ENCODE peak calls at places on chromosomes 7 and 10, in four cellular contexts. P is DMS153, Y is HCEC 1CT, G is A673. B is an unnamed sample.

GRCh38 chr10:78462221-78462620 is 428.6 kb downstream of the RPS24 start:
- DNase-seq in P (no peak), G (no peak), Y (no peak), B (no peak)

GRCh38 chr10:76251773-76252617 is 820.6 kb downstream of the LRMDA start:
- DNase-seq in Y (peak), G (no peak), P (no peak), B (no peak)

GRCh38 chr7:76223286-76223972 is 21.7 kb downstream of the SRRM3 start:
- DNase-seq in G (no peak), Y (no peak), P (no peak), B (peak)

GRCh38 chr7:31939076-31939475 is 131.1 kb downstream of the PDE1C start:
- DNase-seq in P (no peak), Y (no peak), G (no peak), B (no peak)

GRCh38 chr10:99685232-99686041 is 26.1 kb downstream of the ENTPD7 start:
- DNase-seq in G (no peak), Y (peak), P (no peak), B (no peak)

GRCh38 chr7:131057524-131058065 is 270.1 kb upstream of the MKLN1 start:
- DNase-seq in Y (no peak), G (no peak), P (no peak), B (no peak)

GRCh38 chr10:127148933-127149220 is 47.5 kb downstream of the INSYN2A start:
- DNase-seq in P (no peak), Y (peak), G (no peak), B (no peak)

GRCh38 chr7:92246363-92247101 is 758 bp downstream of the ANKIB1 start:
- DNase-seq in P (no peak), G (peak), Y (peak), B (no peak)

GRCh38 chr7:7231865-7232264 is 49.5 kb downstream of the C1GALT1 start:
- DNase-seq in Y (no peak), P (no peak), G (no peak), B (no peak)

GRCh38 chr7:64834989-64835388 is 40.8 kb downstream of the ZNF138 start:
- DNase-seq in Y (no peak), P (no peak), G (no peak), B (no peak)

GRCh38 chr10:124961248-124961570 is 19.3 kb downstream of the ZRANB1 start:
- DNase-seq in G (no peak), Y (peak), P (no peak), B (no peak)

GRCh38 chr7:7114575-7115291 is 67.6 kb upstream of the C1GALT1 start:
- DNase-seq in P (peak), Y (no peak), G (no peak), B (no peak)

GRCh38 chr7:18754766-18755165 is 259.2 kb downstream of the HDAC9 start:
- DNase-seq in G (peak), Y (no peak), P (no peak), B (no peak)

GRCh38 chr7:22726849-22727792 is at the start of gene IL6:
- DNase-seq in G (peak), P (peak), Y (peak), B (peak)

GRCh38 chr7:157271991-157272324 is 64.8 kb upstream of the DNAJB6 start:
- DNase-seq in Y (peak), G (no peak), P (peak), B (no peak)

GRCh38 chr10:93074137-93074596 is 474 bp downstream of the CYP26A1 start:
- DNase-seq in Y (no peak), P (no peak), G (peak), B (no peak)

GRCh38 chr7:134669388-134669787 is 22.7 kb downstream of the BPGM start:
- DNase-seq in Y (no peak), P (no peak), G (no peak), B (no peak)

GRCh38 chr10:74973993-74974392 is 137.5 kb upstream of the SAMD8 start:
- DNase-seq in P (no peak), Y (no peak), G (no peak), B (no peak)

GRCh38 chr7:30285531-30286284 is 1.3 kb downstream of the ZNRF2 start:
- DNase-seq in G (peak), P (peak), Y (peak), B (peak)

GRCh38 chr7:15461576-15461975 is 100.2 kb downstream of the AGMO start:
- DNase-seq in P (no peak), Y (peak), G (peak), B (no peak)

GRCh38 chr7:604884-605531 is 85.4 kb upstream of the PDGFA start:
- DNase-seq in Y (no peak), G (peak), P (no peak), B (no peak)

GRCh38 chr7:37336259-37336658 is 112.4 kb downstream of the ELMO1 start:
- DNase-seq in Y (no peak), G (no peak), P (no peak), B (no peak)

GRCh38 chr10:7750222-7750621 is 37.6 kb downstream of the KIN start:
- DNase-seq in P (no peak), G (no peak), Y (no peak), B (no peak)

GRCh38 chr7:27866828-27867227 is 126.9 kb downstream of the TAX1BP1 start:
- DNase-seq in Y (no peak), P (no peak), G (no peak), B (no peak)

GRCh38 chr10:119406888-119407777 is 135.4 kb downstream of the RGS10 start:
- DNase-seq in P (no peak), Y (no peak), G (no peak), B (no peak)

GRCh38 chr10:13939391-13939790 is 352.6 kb downstream of the PRPF18 start:
- DNase-seq in P (no peak), G (no peak), Y (peak), B (no peak)

GRCh38 chr7:141354251-141354650 is 197.0 kb upstream of the AGK start:
- DNase-seq in G (no peak), Y (peak), P (no peak), B (no peak)

GRCh38 chr10:124648738-124649137 is 95.4 kb downstream of the FAM53B start:
- DNase-seq in G (peak), Y (peak), P (peak), B (peak)

GRCh38 chr7:4073052-4073451 is 609.0 kb upstream of the FOXK1 start:
- DNase-seq in P (no peak), G (no peak), Y (no peak), B (no peak)

GRCh38 chr7:18570890-18571478 is 75.4 kb downstream of the HDAC9 start:
- DNase-seq in G (peak), P (peak), Y (peak), B (peak)

GRCh38 chr10:70753841-70754621 is 31.1 kb downstream of the TBATA start:
- DNase-seq in Y (no peak), P (no peak), G (no peak), B (no peak)

GRCh38 chr7:18027628-18028027 is at the start of gene PRPS1L1:
- DNase-seq in G (no peak), P (no peak), Y (no peak), B (no peak)

GRCh38 chr7:148856035-148856881 is 27.8 kb downstream of the EZH2 start:
- DNase-seq in P (no peak), G (peak), Y (peak), B (no peak)